ENCODE peak calls at places on chromosomes 3 and 15, in six cellular contexts. P, H, D, C, G and U are unnamed samples.

GRCh38 chr3:179227349-179227748 is 23.6 kb downstream of the KCNMB3 start:
- DNase-seq in P (no peak), H (no peak), D (no peak), C (no peak), G (no peak), U (no peak)

GRCh38 chr3:54630111-54630623 is 297.7 kb downstream of the LRTM1 start:
- DNase-seq in P (no peak), H (no peak), D (no peak), C (no peak), G (no peak), U (no peak)

GRCh38 chr3:20041197-20041780 is 1.0 kb downstream of the KAT2B start:
- DNase-seq in P (peak; percentile 92), H (peak; percentile 66), D (peak; percentile 71), C (peak; percentile 68), G (peak; percentile 69), U (no peak)

GRCh38 chr15:86916671-86917450 is 837.2 kb downstream of the AGBL1 start:
- DNase-seq in P (peak; percentile 60), H (no peak), D (no peak), C (no peak), G (peak; percentile 17), U (no peak)

GRCh38 chr3:16203671-16204629 is 29.5 kb downstream of the GALNT15 start:
- DNase-seq in P (no peak), H (no peak), D (no peak), C (no peak), G (no peak), U (no peak)

GRCh38 chr3:120894285-120894684 is 13.7 kb upstream of the STXBP5L start:
- DNase-seq in P (no peak), H (no peak), D (no peak), C (no peak), G (no peak), U (no peak)

GRCh38 chr3:102400142-102400541 is 34.7 kb upstream of the ZPLD1 start:
- DNase-seq in P (no peak), H (no peak), D (no peak), C (no peak), G (no peak), U (no peak)

GRCh38 chr3:113698891-113699465 is 2.5 kb upstream of the USF3 start:
- DNase-seq in P (peak; percentile 25), H (no peak), D (peak; percentile 24), C (no peak), G (no peak), U (no peak)

GRCh38 chr3:42705962-42706585 is 3.5 kb upstream of the HHATL start:
- DNase-seq in P (no peak), H (no peak), D (no peak), C (no peak), G (no peak), U (no peak)

GRCh38 chr15:42387603-42388002 is 28.3 kb downstream of the CAPN3 start:
- DNase-seq in P (no peak), H (no peak), D (no peak), C (no peak), G (no peak), U (no peak)

GRCh38 chr3:74897006-74897405 is 282.5 kb upstream of the CNTN3 start:
- DNase-seq in P (no peak), H (no peak), D (no peak), C (no peak), G (no peak), U (peak; percentile 22)

GRCh38 chr3:177448987-177449975 is 252.0 kb upstream of the TBL1XR1 start:
- DNase-seq in P (no peak), H (no peak), D (peak; percentile 60), C (no peak), G (no peak), U (no peak)

GRCh38 chr15:70854669-70854976 is 666 bp upstream of the LARP6 start:
- DNase-seq in P (no peak), H (no peak), D (no peak), C (no peak), G (no peak), U (no peak)

GRCh38 chr15:65032823-65033537 is 3.5 kb upstream of the MTFMT start:
- DNase-seq in P (peak; percentile 50), H (peak; percentile 16), D (no peak), C (peak; percentile 36), G (peak; percentile 61), U (no peak)

GRCh38 chr15:70339551-70340517 is 242.1 kb upstream of the TLE3 start:
- DNase-seq in P (no peak), H (no peak), D (no peak), C (no peak), G (no peak), U (no peak)

GRCh38 chr3:31980530-31981205 is 394 bp downstream of the OSBPL10 start:
- DNase-seq in P (peak; percentile 44), H (peak; percentile 3), D (peak; percentile 52), C (no peak), G (peak; percentile 41), U (no peak)

GRCh38 chr3:52447512-52448355 is 2.8 kb upstream of the SEMA3G start:
- DNase-seq in P (no peak), H (no peak), D (no peak), C (no peak), G (no peak), U (no peak)
- TF ChIP-seq CTCF in P (no peak), H (no peak), D (no peak), C (no peak), G (no peak), U (no peak)

DNA sequence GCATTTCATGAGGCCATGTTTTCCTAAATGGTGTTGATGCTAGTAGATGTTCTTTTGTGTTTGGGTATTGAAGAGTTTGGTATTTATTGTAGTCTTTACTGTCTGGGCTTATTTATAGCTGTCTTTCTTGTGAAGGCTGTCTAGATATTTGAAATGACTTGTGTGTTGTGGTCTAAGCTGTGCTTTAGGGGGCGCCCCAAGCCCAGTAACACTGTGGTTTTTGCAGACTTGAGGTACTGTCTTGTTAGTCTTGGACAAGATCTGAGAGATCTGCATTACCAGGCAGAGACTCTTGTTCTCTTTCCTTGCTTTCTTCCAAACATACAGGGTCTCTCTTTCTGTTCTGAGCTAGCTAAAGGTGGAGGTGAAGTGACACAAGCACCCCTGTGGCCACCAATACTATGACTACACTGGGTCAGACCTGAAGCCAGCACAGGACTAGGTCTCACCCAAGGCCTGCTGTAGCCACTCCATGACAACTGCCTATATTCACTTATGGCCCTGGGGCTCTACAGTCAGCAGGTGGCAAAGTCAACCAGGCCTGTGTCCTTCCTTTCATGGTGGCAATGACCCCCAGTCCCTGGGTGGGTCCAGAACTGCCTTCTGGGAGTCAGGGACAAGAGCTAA is 152.1 kb upstream of the TBC1D5 start:
- DNase-seq in P (no peak), H (peak; percentile 13), D (no peak), C (peak; percentile 22), G (peak; percentile 26), U (no peak)
- TF ChIP-seq CTCF in P (peak; percentile 34), H (peak; percentile 17), D (peak; percentile 46), C (peak; percentile 20), G (peak; percentile 65), U (peak; percentile 45)

GRCh38 chr3:22922317-22922716 is 280.8 kb upstream of the UBE2E2 start:
- DNase-seq in P (no peak), H (no peak), D (peak; percentile 18), C (no peak), G (no peak), U (no peak)
- TF ChIP-seq CTCF in P (peak; percentile 47), H (no peak), D (peak; percentile 40), C (no peak), G (peak; percentile 64), U (peak; percentile 41)

GRCh38 chr3:128407986-128408692 is 58.6 kb downstream of the DNAJB8 start:
- DNase-seq in P (no peak), H (no peak), D (no peak), C (no peak), G (no peak), U (no peak)

GRCh38 chr3:128410669-128411573 is 55.8 kb downstream of the DNAJB8 start:
- DNase-seq in P (no peak), H (no peak), D (no peak), C (no peak), G (no peak), U (no peak)

GRCh38 chr3:128407247-128407646 is 59.4 kb downstream of the DNAJB8 start:
- DNase-seq in P (no peak), H (no peak), D (no peak), C (no peak), G (no peak), U (no peak)

GRCh38 chr3:128409621-128410581 is 56.8 kb downstream of the DNAJB8 start:
- DNase-seq in P (no peak), H (no peak), D (no peak), C (no peak), G (no peak), U (no peak)

DNA sequence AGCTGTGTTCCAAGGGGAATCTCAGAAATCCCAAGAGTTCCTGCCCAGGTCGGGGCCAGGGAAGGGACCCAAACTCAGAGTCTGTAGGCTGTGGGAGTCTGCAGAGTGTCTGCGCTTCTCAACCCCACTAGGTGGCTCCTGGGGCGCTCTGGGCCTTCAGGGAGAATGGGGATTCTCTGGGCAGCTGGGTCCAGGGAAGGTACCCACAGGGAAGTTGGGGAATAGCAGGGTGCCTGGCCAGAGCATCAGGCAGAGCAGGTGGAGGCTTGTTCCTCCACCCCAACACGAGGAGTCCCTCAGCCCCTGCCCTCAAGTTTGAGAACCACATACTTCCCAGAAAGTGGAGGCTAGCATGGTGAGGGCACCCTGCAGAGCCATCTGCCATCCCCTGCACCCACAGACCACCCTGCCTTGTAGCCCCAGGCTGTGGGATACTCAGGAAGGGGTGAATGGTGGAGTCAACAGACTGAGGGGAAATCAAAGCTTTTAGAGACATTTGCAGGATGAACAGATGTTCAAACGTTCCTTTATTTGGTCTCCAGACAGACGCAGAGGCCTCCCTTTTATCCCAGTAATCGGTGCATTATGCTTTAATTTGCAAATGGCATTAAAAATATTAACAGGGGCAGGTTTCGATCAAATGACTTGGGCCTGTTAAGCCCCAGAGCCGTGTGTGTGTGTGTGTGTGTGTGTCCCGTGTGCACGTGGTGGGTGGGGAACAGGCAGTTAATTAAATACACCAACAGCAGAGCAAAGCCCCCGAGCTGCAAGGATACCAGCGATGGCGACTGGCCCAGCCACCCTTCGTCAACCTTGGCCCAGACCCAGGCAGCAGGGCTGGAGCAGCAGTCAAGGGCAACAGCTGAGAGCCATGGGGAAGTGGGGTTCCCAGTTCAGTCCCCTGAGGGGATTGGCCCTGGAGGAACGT is 57.7 kb downstream of the DNAJB8 start:
- DNase-seq in P (peak; percentile 48), H (no peak), D (no peak), C (no peak), G (no peak), U (no peak)
- TF ChIP-seq CTCF in P (no peak), H (no peak), D (no peak), C (no peak), G (no peak), U (no peak)

GRCh38 chr3:167396075-167396474 is 16.0 kb upstream of the ZBBX start:
- DNase-seq in P (no peak), H (no peak), D (no peak), C (no peak), G (no peak), U (no peak)

DNA sequence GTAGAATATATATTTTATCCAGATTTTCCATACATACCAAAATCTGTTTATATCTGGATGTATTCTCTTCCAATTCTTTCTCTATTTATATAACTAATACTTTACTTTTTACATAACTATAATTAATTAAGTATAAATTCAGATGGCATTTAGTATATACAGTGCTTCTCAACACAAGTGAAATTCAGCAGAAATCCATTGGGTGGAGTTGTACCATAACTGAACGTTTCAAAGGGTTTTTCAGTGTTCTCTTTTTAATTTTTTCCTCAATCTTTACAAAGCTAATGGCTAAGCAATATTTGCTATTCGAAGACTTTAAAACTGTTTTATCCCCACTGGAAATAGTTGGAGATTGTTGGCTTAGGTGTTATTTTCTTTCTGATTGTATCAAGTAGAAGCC is 13.9 kb upstream of the ZBBX start:
- DNase-seq in P (no peak), H (no peak), D (no peak), C (no peak), G (no peak), U (no peak)
- TF ChIP-seq CTCF in P (no peak), H (no peak), D (no peak), C (no peak), G (peak; percentile 37), U (no peak)

GRCh38 chr3:135736740-135737139 is 228.8 kb upstream of the PPP2R3A start:
- DNase-seq in P (no peak), H (no peak), D (no peak), C (no peak), G (no peak), U (no peak)
- TF ChIP-seq CTCF in P (no peak), H (no peak), D (no peak), C (no peak), G (peak; percentile 42), U (peak; percentile 33)